ENCODE peak calls at places on chromosomes 3 and 15, in nine cellular contexts. C is cardiac muscle cell; U is right atrium auricular region; Q is H1; I is GM12865; V is sigmoid colon; O is IMR-90; X is CD4-positive, CD25-positive, alpha-beta regulatory T cell; F is uterus. G is an unnamed sample.

GRCh38 chr3:138174421-138175122 is at the start of gene DBR1:
- DNase-seq in C (peak), U (peak), Q (peak), I (peak), V (peak), O (peak), X (peak), F (peak), G (peak)

GRCh38 chr3:107394502-107394901 is 17.3 kb downstream of the CCDC54 start:
- DNase-seq in C (no peak), U (no peak), Q (no peak), I (no peak), V (no peak), O (no peak), X (no peak), F (no peak), G (no peak)

GRCh38 chr3:59802045-59802444 is 752.2 kb upstream of the CFAP20DC start:
- DNase-seq in C (no peak), U (no peak), Q (no peak), I (no peak), V (no peak), O (no peak), X (no peak), F (no peak), G (no peak)

GRCh38 chr3:10482631-10483363 is 22.6 kb downstream of the ATP2B2 start:
- DNase-seq in C (no peak), U (no peak), Q (no peak), I (no peak), V (no peak), O (no peak), X (no peak), F (no peak), G (no peak)

GRCh38 chr3:55750525-55750924 is 263.4 kb upstream of the WNT5A start:
- DNase-seq in C (no peak), U (no peak), Q (no peak), I (no peak), V (no peak), O (peak), X (no peak), F (no peak), G (no peak)

GRCh38 chr3:110743984-110744383 is 327.6 kb upstream of the NECTIN3 start:
- DNase-seq in C (no peak), U (no peak), Q (no peak), I (no peak), V (no peak), O (no peak), X (no peak), F (no peak), G (no peak)

GRCh38 chr3:16140116-16140893 is 34.2 kb upstream of the GALNT15 start:
- DNase-seq in C (no peak), U (peak), Q (no peak), I (no peak), V (peak), O (peak), X (no peak), F (no peak), G (no peak)

GRCh38 chr3:98778852-98779379 is 15.8 kb downstream of the ST3GAL6 start:
- DNase-seq in C (no peak), U (no peak), Q (no peak), I (no peak), V (no peak), O (peak), X (no peak), F (no peak), G (no peak)

GRCh38 chr3:113136071-113136470 is 75.3 kb upstream of the BOC start:
- DNase-seq in C (peak), U (no peak), Q (no peak), I (peak), V (no peak), O (peak), X (peak), F (no peak), G (peak)

GRCh38 chr3:169494982-169495381 is 168.5 kb downstream of the MECOM start:
- DNase-seq in C (no peak), U (no peak), Q (no peak), I (no peak), V (no peak), O (no peak), X (no peak), F (no peak), G (no peak)

GRCh38 chr3:29281265-29282228 is 676 bp downstream of the RBMS3 start:
- DNase-seq in C (peak), U (no peak), Q (no peak), I (peak), V (peak), O (peak), X (peak), F (peak), G (peak)

GRCh38 chr3:46542344-46542743 is 23.8 kb downstream of the LRRC2 start:
- DNase-seq in C (no peak), U (no peak), Q (no peak), I (no peak), V (no peak), O (peak), X (no peak), F (no peak), G (no peak)
- H3K4me3 ChIP-seq in C (no peak), U (no peak), Q (no peak), I (no peak), V (no peak), O (no peak), X (no peak), F (no peak), G (no peak)

GRCh38 chr15:70112018-70112395 is 14.3 kb upstream of the TLE3 start:
- DNase-seq in C (no peak), U (no peak), Q (no peak), I (no peak), V (no peak), O (no peak), X (no peak), F (no peak), G (no peak)
- H3K4me3 ChIP-seq in C (peak), U (no peak), Q (peak), I (no peak), V (peak), O (no peak), X (no peak), F (no peak), G (no peak)

GRCh38 chr15:23877502-23878412 is 190.7 kb upstream of the NDN start:
- DNase-seq in C (peak), U (no peak), Q (peak), I (peak), V (no peak), O (no peak), X (peak), F (peak), G (peak)
- H3K4me3 ChIP-seq in C (peak), U (no peak), Q (no peak), I (no peak), V (no peak), O (no peak), X (no peak), F (no peak), G (no peak)

DNA sequence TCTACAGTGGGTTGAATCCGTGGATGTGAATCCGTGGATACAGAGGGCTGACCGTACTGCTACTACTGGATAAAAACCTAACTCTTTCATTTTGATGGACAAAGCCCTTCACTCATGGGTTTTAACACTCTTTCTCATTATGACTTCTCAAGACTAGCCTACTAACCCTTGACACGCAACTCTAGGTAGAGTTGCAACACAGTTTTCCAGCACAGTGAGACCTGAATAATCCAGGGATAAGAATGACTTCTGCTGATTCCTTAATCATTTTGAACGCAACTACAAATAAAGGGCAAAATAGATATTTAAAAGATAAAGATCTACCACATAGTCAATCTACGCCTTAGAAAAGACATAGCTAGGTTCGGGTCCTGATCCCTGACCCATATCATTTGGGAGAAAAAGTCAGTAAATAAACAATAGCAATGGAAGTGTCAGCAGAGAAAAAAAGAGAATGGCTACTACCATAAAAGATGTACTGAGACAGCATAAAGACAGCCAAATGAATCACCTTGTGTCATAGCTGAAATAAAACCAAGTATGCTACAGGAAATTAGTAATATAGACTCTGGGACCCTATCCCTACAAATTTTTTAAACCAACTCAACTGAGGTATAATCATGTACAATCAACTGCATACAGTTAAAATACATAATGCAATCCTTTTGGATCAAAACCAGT is 87.6 kb downstream of the DPH6 start:
- DNase-seq in C (no peak), U (no peak), Q (no peak), I (no peak), V (no peak), O (peak), X (no peak), F (no peak), G (no peak)
- H3K4me3 ChIP-seq in C (no peak), U (no peak), Q (no peak), I (no peak), V (no peak), O (no peak), X (no peak), F (no peak), G (no peak)

GRCh38 chr15:39628131-39628482 is 47.2 kb downstream of the THBS1 start:
- DNase-seq in C (peak), U (no peak), Q (no peak), I (no peak), V (no peak), O (no peak), X (no peak), F (no peak), G (no peak)
- H3K4me3 ChIP-seq in C (no peak), U (no peak), Q (no peak), I (no peak), V (no peak), O (no peak), X (no peak), F (no peak), G (no peak)

GRCh38 chr15:59999558-60000112 is 4.5 kb upstream of the FOXB1 start:
- DNase-seq in C (no peak), U (no peak), Q (peak), I (no peak), V (no peak), O (no peak), X (no peak), F (no peak), G (no peak)
- H3K4me3 ChIP-seq in C (no peak), U (no peak), Q (peak), I (no peak), V (no peak), O (no peak), X (no peak), F (no peak), G (no peak)

GRCh38 chr3:307182-307581 is 110.6 kb downstream of the CHL1 start:
- DNase-seq in C (no peak), U (no peak), Q (no peak), I (no peak), V (no peak), O (no peak), X (no peak), F (no peak), G (no peak)

GRCh38 chr3:312170-312569 is 115.6 kb downstream of the CHL1 start:
- DNase-seq in C (no peak), U (no peak), Q (no peak), I (no peak), V (no peak), O (no peak), X (no peak), F (no peak), G (no peak)

GRCh38 chr3:308597-309321 is 112.2 kb downstream of the CHL1 start:
- DNase-seq in C (no peak), U (no peak), Q (no peak), I (no peak), V (no peak), O (no peak), X (no peak), F (no peak), G (no peak)
- H3K4me3 ChIP-seq in C (no peak), U (no peak), Q (no peak), I (peak), V (no peak), O (no peak), X (no peak), F (no peak), G (no peak)

DNA sequence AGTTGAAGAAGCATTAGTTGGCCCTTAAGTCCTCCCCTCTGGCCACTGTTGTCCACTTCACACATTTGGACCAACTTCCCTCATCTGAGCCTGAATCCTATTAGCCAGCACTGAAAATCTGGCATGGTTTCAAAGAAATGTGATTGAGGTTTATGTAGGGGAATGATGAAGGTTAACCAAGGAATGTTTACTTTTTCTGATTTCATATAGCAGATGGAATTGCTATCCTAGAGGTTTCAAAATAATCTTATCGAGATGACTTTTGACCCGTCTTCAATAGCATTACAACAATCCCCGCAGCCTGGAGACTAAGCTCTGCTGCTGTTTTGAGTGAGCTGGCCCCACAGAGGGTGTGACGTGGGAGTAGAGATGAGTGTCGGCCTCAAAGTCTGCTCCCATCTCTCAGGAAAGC is 200.8 kb upstream of the IL12A start:
- DNase-seq in C (no peak), U (no peak), Q (no peak), I (no peak), V (no peak), O (peak), X (no peak), F (no peak), G (no peak)
- H3K4me3 ChIP-seq in C (no peak), U (no peak), Q (no peak), I (no peak), V (no peak), O (no peak), X (no peak), F (no peak), G (no peak)

G was measured in MM.1S.